ENCODE peak calls at places on chromosomes 5 and 9, in seven cellular contexts. R, B, W, E, K, C and V are unnamed samples.

GRCh38 chr9:135077497-135078200 is 9.8 kb upstream of the OLFM1 start:
- DNase-seq in R (no peak), C (no peak), W (no peak), B (no peak), K (peak), E (no peak), V (no peak)

GRCh38 chr5:108523360-108523759 is 141.5 kb upstream of the FBXL17 start:
- DNase-seq in C (no peak), W (no peak), R (no peak), B (no peak), E (no peak), K (no peak), V (no peak)

GRCh38 chr9:68974431-68974830 is 39.5 kb downstream of the PRKACG start:
- DNase-seq in W (no peak), K (no peak), E (no peak), C (peak), B (no peak), R (no peak), V (no peak)

GRCh38 chr5:9380108-9380507 is 165.8 kb downstream of the SEMA5A start:
- DNase-seq in E (no peak), K (no peak), W (no peak), C (peak), B (no peak), R (no peak), V (no peak)

GRCh38 chr9:99167694-99168093 is 54.0 kb downstream of the ALG2 start:
- DNase-seq in W (no peak), C (no peak), R (no peak), B (no peak), K (no peak), E (no peak), V (no peak)

GRCh38 chr5:148915224-148915803 is 88.9 kb downstream of the ADRB2 start:
- DNase-seq in K (no peak), C (peak), B (no peak), W (no peak), R (no peak), E (no peak), V (no peak)

GRCh38 chr9:134227451-134228411 is 63.4 kb upstream of the RNU6ATAC start:
- DNase-seq in W (no peak), B (no peak), R (no peak), E (no peak), C (no peak), K (no peak), V (no peak)

GRCh38 chr5:65926893-65927292 is 518 bp downstream of the ERBIN start:
- DNase-seq in W (no peak), B (no peak), R (no peak), C (peak), K (no peak), E (no peak), V (no peak)

GRCh38 chr9:114386886-114387677 is 700 bp downstream of the AKNA start:
- DNase-seq in C (no peak), W (no peak), R (no peak), K (no peak), B (no peak), E (no peak), V (no peak)

GRCh38 chr5:35345222-35345621 is 114.9 kb upstream of the PRLR start:
- DNase-seq in K (no peak), R (no peak), E (no peak), C (no peak), B (no peak), W (no peak), V (no peak)

GRCh38 chr5:133285583-133286021 is 233.8 kb downstream of the HSPA4 start:
- DNase-seq in C (peak), B (no peak), R (no peak), W (no peak), E (peak), K (no peak), V (peak)

GRCh38 chr9:95086564-95086955 is 230.9 kb downstream of the FANCC start:
- DNase-seq in E (no peak), R (no peak), K (no peak), C (no peak), W (no peak), B (no peak), V (no peak)

GRCh38 chr5:135324897-135325650 is 74.0 kb downstream of the MACROH2A1 start:
- DNase-seq in R (no peak), B (peak), K (no peak), W (no peak), C (peak), E (no peak), V (no peak)

GRCh38 chr9:120412425-120412951 is 167.5 kb downstream of the CDK5RAP2 start:
- DNase-seq in K (peak), R (no peak), E (no peak), C (peak), B (no peak), W (peak), V (peak)

GRCh38 chr5:146229222-146229621 is 25.8 kb downstream of the RBM27 start:
- DNase-seq in W (no peak), K (no peak), E (no peak), B (no peak), R (no peak), C (no peak), V (no peak)

GRCh38 chr5:22651355-22651754 is 201.8 kb downstream of the CDH12 start:
- DNase-seq in W (no peak), B (no peak), K (no peak), R (no peak), E (no peak), C (no peak), V (no peak)

GRCh38 chr9:8856686-8857329 is 1057.2 kb upstream of the DMAC1 start:
- DNase-seq in K (no peak), B (no peak), E (no peak), C (no peak), W (no peak), R (no peak), V (no peak)

GRCh38 chr5:65359981-65360380 is 121.7 kb downstream of the ADAMTS6 start:
- DNase-seq in R (no peak), C (no peak), W (no peak), B (no peak), K (no peak), E (no peak), V (no peak)

GRCh38 chr9:126146254-126147145 is 180.1 kb upstream of the MVB12B start:
- DNase-seq in W (no peak), E (no peak), R (no peak), K (no peak), C (peak), B (no peak), V (no peak)
- TF ChIP-seq CTCF in W (peak), E (peak), R (peak), K (peak), C (peak), B (no peak), V (peak)

GRCh38 chr5:50440651-50441478 is at the start of gene EMB:
- DNase-seq in C (peak), B (peak), E (peak), W (no peak), K (no peak), R (no peak), V (no peak)
- TF ChIP-seq CTCF in C (peak), B (peak), E (peak), W (no peak), K (peak), R (peak), V (no peak)

DNA sequence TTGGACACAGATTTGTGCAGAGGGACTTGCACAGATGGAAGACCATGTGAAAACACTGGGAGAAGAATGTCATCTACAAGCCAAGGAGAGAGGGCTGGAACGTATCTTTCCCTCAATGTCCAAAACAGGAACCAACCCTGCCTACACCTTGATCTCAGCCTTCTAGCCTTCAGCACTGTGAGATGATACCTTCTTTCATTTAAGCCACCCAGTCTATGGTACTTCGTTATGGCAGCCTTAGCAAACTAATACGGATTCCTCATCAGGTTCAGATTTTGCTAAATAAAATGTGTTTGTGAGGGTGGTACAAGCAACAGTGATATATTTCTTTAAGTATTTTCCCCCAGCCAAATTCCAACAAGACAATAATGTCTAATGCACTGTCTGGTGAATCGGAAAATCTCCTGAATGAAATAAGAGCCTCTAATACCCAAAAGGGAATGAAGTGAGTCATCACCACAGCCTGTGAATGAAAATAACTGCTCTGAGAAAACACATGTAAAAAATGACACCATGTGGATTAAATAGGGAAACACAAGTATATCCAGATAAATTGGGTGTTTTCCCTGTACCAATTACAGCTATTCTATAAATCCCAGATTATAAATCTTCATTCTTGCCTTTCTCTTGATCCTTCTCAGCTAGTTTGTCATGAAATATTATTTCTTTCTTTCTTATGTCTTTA is 182.8 kb upstream of the TARS1 start:
- DNase-seq in E (peak), R (no peak), W (peak), B (no peak), K (peak), C (peak), V (peak)
- TF ChIP-seq CTCF in E (no peak), R (no peak), W (no peak), B (no peak), K (no peak), C (no peak), V (no peak)

GRCh38 chr5:131382407-131383395 is 118.8 kb downstream of the CDC42SE2 start:
- DNase-seq in W (no peak), K (peak), R (no peak), B (peak), C (peak), E (no peak), V (peak)
- TF ChIP-seq CTCF in W (peak), K (peak), R (peak), B (peak), C (peak), E (peak), V (peak)

GRCh38 chr5:39109616-39110015 is 35.4 kb upstream of the RICTOR start:
- DNase-seq in C (no peak), B (no peak), R (no peak), E (no peak), K (no peak), W (no peak), V (no peak)

GRCh38 chr5:39108987-39109386 is 34.8 kb upstream of the RICTOR start:
- DNase-seq in R (no peak), B (no peak), E (no peak), C (no peak), W (no peak), K (no peak), V (no peak)

GRCh38 chr5:39104221-39104620 is 30.0 kb upstream of the RICTOR start:
- DNase-seq in E (no peak), R (no peak), C (no peak), W (no peak), B (no peak), K (no peak), V (no peak)

GRCh38 chr5:39107350-39107749 is 33.2 kb upstream of the RICTOR start:
- DNase-seq in K (no peak), W (no peak), B (no peak), C (no peak), E (no peak), R (no peak), V (no peak)

DNA sequence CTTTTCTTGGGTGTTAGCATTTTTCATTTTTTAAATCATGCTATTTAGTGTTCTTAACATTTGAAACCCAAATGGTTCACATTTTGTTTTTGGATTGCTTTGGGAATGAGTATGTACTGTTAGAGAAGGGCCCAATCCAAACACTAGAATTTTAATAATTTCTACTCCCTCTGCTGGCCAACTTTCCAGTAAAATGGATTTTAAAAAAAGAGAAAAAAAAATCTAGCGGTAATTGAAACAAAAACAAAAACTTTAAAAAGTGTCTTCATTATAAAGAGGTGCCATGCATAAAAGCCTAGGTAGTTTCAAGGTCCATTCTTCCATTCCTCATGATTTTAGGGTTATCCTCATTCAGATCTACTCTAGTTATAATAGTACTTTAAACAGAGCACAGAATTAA is 32.1 kb upstream of the RICTOR start:
- DNase-seq in W (no peak), C (peak), B (no peak), E (no peak), K (no peak), R (no peak), V (no peak)
- TF ChIP-seq CTCF in W (peak), C (peak), B (peak), E (peak), K (peak), R (peak), V (peak)

DNA sequence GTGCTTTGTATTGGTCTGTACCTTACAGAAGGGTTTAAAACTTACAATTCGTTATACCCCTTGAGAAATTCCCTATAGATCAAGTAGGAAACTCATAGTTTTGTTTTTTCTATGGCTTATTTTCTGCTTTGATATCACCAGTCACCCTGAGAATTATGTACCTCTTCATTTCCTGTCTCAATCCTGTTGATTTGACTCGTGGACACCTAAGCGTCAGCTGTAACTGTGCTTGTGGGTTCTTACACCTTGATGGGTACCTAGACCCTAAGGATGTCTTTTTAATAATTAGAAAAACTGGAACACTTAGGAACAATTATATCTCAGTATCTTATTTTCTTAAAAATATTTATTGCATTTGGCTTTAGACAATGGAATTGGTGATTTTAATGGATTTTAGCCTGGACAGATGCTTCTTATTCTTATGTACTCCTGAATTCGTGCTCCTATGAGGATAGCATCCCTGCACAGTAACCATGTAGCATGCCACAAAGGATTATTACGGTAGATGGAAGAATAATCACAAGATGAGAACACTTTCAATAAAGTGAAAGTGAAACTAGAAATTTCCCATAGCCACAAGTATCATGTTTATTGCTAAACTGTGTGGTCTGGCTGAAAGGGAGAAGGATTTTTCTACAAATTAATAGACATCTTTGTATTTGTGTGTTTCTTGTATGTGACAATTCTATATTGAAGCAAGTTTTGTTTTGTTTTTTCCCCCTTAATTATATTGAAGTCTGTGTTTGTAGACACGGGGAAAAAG is 1920.3 kb upstream of the WWC1 start:
- DNase-seq in B (no peak), K (no peak), W (no peak), R (no peak), E (no peak), C (no peak), V (no peak)
- TF ChIP-seq CTCF in B (no peak), K (no peak), W (no peak), R (no peak), E (no peak), C (no peak), V (no peak)